ENCODE peak calls at places on chromosomes 4 and X, in nine cellular contexts. H is HL-60; L is A673; A is KBM-7; X is suprapubic skin; O is stimulated activated CD8-positive, alpha-beta memory T cell treated with anti-CD3 and anti-CD28 coated beads, Interleukin-12 subunit alpha, Interleukin-12 subunit beta, amount 100 ng/mL, for 1 hour; B is retina; V is OCI-LY7; Y is effector CD4-positive, alpha-beta T cell. K is an unnamed sample.
A peak's percentile ranks its signal among the peaks of the same experiment; 100 is the strongest.

GRCh38 chrX:22406332-22406731 is 133.6 kb downstream of the CBLL2 start:
- DNase-seq in B (no peak), L (no peak), X (no peak), Y (no peak), O (no peak), H (no peak), V (no peak), A (no peak), K (no peak)

GRCh38 chr4:65502151-65502691 is 168.1 kb downstream of the EPHA5 start:
- DNase-seq in X (no peak), V (no peak), B (no peak), O (no peak), Y (no peak), H (no peak), A (no peak), L (peak; percentile 14), K (no peak)

GRCh38 chrX:138191998-138192397 is 519.5 kb downstream of the FGF13 start:
- DNase-seq in A (peak; percentile 11), O (no peak), V (peak; percentile 15), Y (no peak), H (peak; percentile 21), B (peak; percentile 21), L (peak; percentile 70), X (no peak), K (no peak)

GRCh38 chrX:102746134-102746584 is 25.6 kb downstream of the GPRASP3 start:
- DNase-seq in V (no peak), X (peak; percentile 65), A (no peak), L (no peak), O (no peak), H (no peak), B (no peak), Y (no peak), K (no peak)

GRCh38 chr4:113436360-113436759 is 325.2 kb downstream of the CAMK2D start:
- DNase-seq in O (no peak), H (no peak), V (peak; percentile 42), B (no peak), A (peak; percentile 3), X (no peak), L (peak; percentile 94), Y (no peak), K (no peak)

GRCh38 chr4:22202351-22203343 is 254.1 kb upstream of the KCNIP4 start:
- DNase-seq in B (no peak), V (no peak), O (no peak), L (no peak), Y (no peak), A (no peak), X (no peak), H (no peak), K (no peak)

GRCh38 chr4:10212400-10212799 is 95.8 kb upstream of the WDR1 start:
- DNase-seq in O (no peak), Y (no peak), B (no peak), H (no peak), X (no peak), A (no peak), V (no peak), L (no peak), K (no peak)

GRCh38 chr4:122117743-122118142 is 34.4 kb upstream of the BLTP1 start:
- DNase-seq in B (no peak), V (no peak), O (no peak), A (no peak), L (no peak), H (no peak), Y (no peak), X (no peak), K (no peak)

GRCh38 chrX:19902110-19902509 is 14.7 kb upstream of the SH3KBP1 start:
- DNase-seq in O (no peak), Y (no peak), V (no peak), X (no peak), L (no peak), B (no peak), H (no peak), A (no peak), K (no peak)

GRCh38 chrX:10633722-10634121 is 13.3 kb upstream of the MID1 start:
- DNase-seq in H (no peak), A (no peak), V (no peak), B (peak; percentile 31), X (no peak), L (peak; percentile 45), O (no peak), Y (no peak), K (no peak)

GRCh38 chr4:158578476-158578875 is 56.8 kb downstream of the RXFP1 start:
- DNase-seq in A (peak; percentile 44), B (no peak), O (no peak), L (peak; percentile 35), V (peak; percentile 4), X (no peak), H (no peak), Y (no peak), K (no peak)

GRCh38 chrX:46665232-46666162 is 91.9 kb downstream of the CHST7 start:
- DNase-seq in H (no peak), L (peak; percentile 49), Y (no peak), A (no peak), O (no peak), X (no peak), V (no peak), B (no peak), K (no peak)

GRCh38 chr4:78954048-78954666 is 14.9 kb upstream of the PAQR3 start:
- DNase-seq in V (peak; percentile 40), H (peak; percentile 43), A (peak; percentile 58), Y (no peak), O (no peak), L (peak; percentile 21), B (peak; percentile 38), X (no peak), K (no peak)

GRCh38 chr4:89724716-89725115 is 112.2 kb downstream of the SNCA start:
- DNase-seq in V (no peak), O (no peak), Y (no peak), A (no peak), X (no peak), L (peak; percentile 1), B (no peak), H (no peak), K (no peak)